ENCODE peak calls at places on chromosomes 1 and 21, in four cellular contexts. K is CD8-positive, alpha-beta T cell; R is hepatocyte; T is RWPE1. H is an unnamed sample.

GRCh38 chr1:74679811-74680210 is 6.2 kb upstream of the ERICH3 start:
- DNase-seq in R (no peak), T (no peak), K (no peak), H (no peak)

GRCh38 chr1:159076753-159077656 is at the start of gene AIM2:
- DNase-seq in K (peak), T (no peak), R (no peak), H (peak)

GRCh38 chr21:43864806-43865470 is at the start of gene AGPAT3:
- DNase-seq in T (no peak), R (peak), K (no peak), H (peak)

GRCh38 chr1:153375511-153375910 is at the start of gene S100A12:
- DNase-seq in R (peak), K (no peak), T (peak), H (no peak)

GRCh38 chr21:41726970-41727783 is 39.7 kb downstream of the RIPK4 start:
- DNase-seq in R (peak), K (no peak), T (peak), H (no peak)

GRCh38 chr1:20365421-20366075 is 74.9 kb downstream of the VWA5B1 start:
- DNase-seq in T (no peak), K (no peak), R (no peak), H (no peak)

GRCh38 chr1:7669559-7670208 is 101.4 kb upstream of the VAMP3 start:
- DNase-seq in R (peak), K (peak), T (peak), H (peak)

GRCh38 chr1:98897479-98897878 is 107.2 kb downstream of the PLPPR5 start:
- DNase-seq in R (no peak), K (no peak), T (no peak), H (no peak)

GRCh38 chr1:183757061-183757460 is 47.9 kb upstream of the RGL1 start:
- DNase-seq in K (no peak), R (no peak), T (peak), H (no peak)

GRCh38 chr1:109573785-109574184 is 25.4 kb downstream of the GNAI3 start:
- DNase-seq in R (no peak), T (no peak), K (no peak), H (no peak)

GRCh38 chr1:68046885-68047658 is 3.4 kb downstream of the DIRAS3 start:
- DNase-seq in K (no peak), T (no peak), R (no peak), H (no peak)

GRCh38 chr1:224580006-224580405 is 36.1 kb upstream of the CNIH3 start:
- DNase-seq in K (no peak), R (no peak), T (no peak), H (no peak)

GRCh38 chr1:239363920-239364319 is 22.4 kb upstream of the CHRM3 start:
- DNase-seq in K (no peak), T (no peak), R (no peak), H (no peak)

GRCh38 chr1:70101774-70102173 is 103.6 kb downstream of the LRRC40 start:
- DNase-seq in T (no peak), R (no peak), K (no peak), H (no peak)

DNA sequence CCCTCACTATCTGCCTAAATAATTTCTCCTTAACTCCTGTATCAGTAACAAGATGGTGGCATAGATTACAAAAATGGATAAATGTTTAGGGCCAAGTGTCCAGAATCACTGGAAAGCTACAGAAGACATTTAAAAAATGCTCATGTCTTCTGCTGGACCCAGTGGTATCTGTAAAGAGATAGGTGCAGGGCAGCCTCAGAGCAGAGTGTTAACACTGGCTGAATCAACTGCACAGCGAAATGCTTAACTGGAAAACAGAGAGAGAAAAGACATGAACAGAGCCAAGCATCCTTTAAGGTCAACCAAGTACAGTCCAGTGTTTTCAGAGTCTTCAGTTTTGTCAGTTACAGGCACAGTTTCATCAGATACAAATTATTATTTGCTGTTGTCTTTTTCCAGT is 419.3 kb downstream of the ZP4 start:
- DNase-seq in T (no peak), R (no peak), K (no peak), H (no peak)
- TF ChIP-seq CTCF in T (no peak), R (no peak), K (no peak), H (no peak)

GRCh38 chr1:117128323-117129079 is 7.0 kb upstream of the TRIM45 start:
- DNase-seq in K (no peak), R (peak), T (peak), H (no peak)
- TF ChIP-seq CTCF in K (peak), R (peak), T (peak), H (no peak)

GRCh38 chr1:154993572-154994268 is at the start of gene LENEP:
- DNase-seq in R (no peak), T (no peak), K (no peak), H (no peak)

GRCh38 chr1:154994269-154994977 is 1.0 kb downstream of the LENEP start:
- DNase-seq in R (no peak), T (no peak), K (no peak), H (no peak)

GRCh38 chr1:154989195-154989860 is 4.1 kb upstream of the LENEP start:
- DNase-seq in T (no peak), K (no peak), R (no peak), H (no peak)

GRCh38 chr1:154990276-154990675 is 3.1 kb upstream of the LENEP start:
- DNase-seq in T (no peak), K (no peak), R (no peak), H (no peak)

DNA sequence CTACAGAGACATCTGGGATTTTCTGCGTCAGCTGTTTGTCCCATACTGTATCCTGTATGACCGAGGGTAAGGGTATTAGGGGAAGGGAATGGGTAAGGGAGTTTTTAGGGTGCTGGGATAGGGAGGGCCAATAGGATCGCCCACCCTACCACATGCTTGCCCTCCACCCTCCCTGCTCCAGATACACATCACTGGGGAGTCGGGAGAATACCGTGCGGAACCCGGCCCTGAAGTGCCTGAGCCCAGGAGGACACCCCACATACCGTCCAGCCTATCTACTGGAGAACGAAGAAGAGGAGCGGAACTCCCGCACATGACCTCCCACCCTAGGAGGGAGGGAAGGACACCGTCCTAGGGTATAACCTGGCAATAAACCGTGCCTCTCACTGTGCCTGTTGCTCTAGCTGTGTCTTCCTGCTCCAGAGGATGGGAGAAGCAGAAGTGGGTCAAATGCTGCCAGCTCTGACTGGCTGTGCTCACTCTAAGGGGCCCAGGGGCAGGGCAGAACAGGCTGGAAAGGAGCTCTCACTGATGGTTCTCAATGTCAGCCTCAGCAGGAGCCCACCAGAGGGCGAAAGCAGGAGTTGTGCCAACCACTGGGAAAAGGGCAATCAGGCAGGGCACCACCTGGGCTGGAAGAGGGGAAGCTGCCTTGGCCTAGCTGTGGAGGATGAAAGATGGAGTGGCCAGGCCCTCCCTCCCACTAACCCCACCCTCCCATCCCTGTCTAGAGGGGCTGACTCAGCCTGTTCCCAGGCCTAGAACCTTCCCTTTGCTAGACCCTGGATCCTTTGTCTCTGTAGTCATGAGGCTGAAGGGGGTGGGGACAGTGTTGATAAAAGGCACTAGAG is 440 bp upstream of the LENEP start:
- DNase-seq in K (no peak), R (no peak), T (no peak), H (no peak)
- TF ChIP-seq CTCF in K (no peak), R (no peak), T (no peak), H (no peak)

GRCh38 chr1:91507330-91507729 is 6.7 kb downstream of the CDC7 start:
- DNase-seq in R (no peak), T (no peak), K (no peak), H (no peak)
- TF ChIP-seq CTCF in R (peak), T (no peak), K (no peak), H (no peak)

GRCh38 chr1:167374014-167374413 is 144.3 kb downstream of the CD247 start:
- DNase-seq in R (no peak), K (no peak), T (no peak), H (no peak)
- TF ChIP-seq CTCF in R (no peak), K (no peak), T (no peak), H (no peak)